ENCODE peak calls at places on chromosomes 4 and X, in nine cellular contexts. One of them, this sample, is unnamed.

GRCh38 chr4:91935217-91935616 is 368.5 kb upstream of the GRID2 start:
- DNase-seq in testis: no peak
- DNase-seq in pancreas: no peak
- DNase-seq in dorsolateral prefrontal cortex: no peak
- DNase-seq in CD4-positive, alpha-beta T cell: no peak
- DNase-seq in natural killer cell: no peak
- DNase-seq in cardiac muscle cell: no peak
- DNase-seq in Calu3: no peak
- DNase-seq in brain microvascular endothelial cell: no peak
- DNase-seq in this sample: no peak

GRCh38 chr4:51906167-51906647 is 63.3 kb downstream of the DCUN1D4 start:
- DNase-seq in testis: no peak
- DNase-seq in pancreas: no peak
- DNase-seq in dorsolateral prefrontal cortex: no peak
- DNase-seq in CD4-positive, alpha-beta T cell: no peak
- DNase-seq in natural killer cell: no peak
- DNase-seq in cardiac muscle cell: peak
- DNase-seq in Calu3: peak
- DNase-seq in brain microvascular endothelial cell: no peak
- DNase-seq in this sample: no peak

GRCh38 chr4:74426101-74426500 is 18.8 kb upstream of the AREG start:
- DNase-seq in testis: no peak
- DNase-seq in pancreas: no peak
- DNase-seq in dorsolateral prefrontal cortex: no peak
- DNase-seq in CD4-positive, alpha-beta T cell: no peak
- DNase-seq in natural killer cell: no peak
- DNase-seq in cardiac muscle cell: peak
- DNase-seq in Calu3: no peak
- DNase-seq in brain microvascular endothelial cell: peak
- DNase-seq in this sample: no peak

GRCh38 chrX:34734383-34734782 is 77.3 kb upstream of the TMEM47 start:
- DNase-seq in testis: no peak
- DNase-seq in pancreas: no peak
- DNase-seq in dorsolateral prefrontal cortex: no peak
- DNase-seq in CD4-positive, alpha-beta T cell: no peak
- DNase-seq in natural killer cell: no peak
- DNase-seq in cardiac muscle cell: peak
- DNase-seq in Calu3: no peak
- DNase-seq in brain microvascular endothelial cell: peak
- DNase-seq in this sample: no peak

GRCh38 chr4:177596035-177596434 is 153.8 kb upstream of the AGA start:
- DNase-seq in testis: no peak
- DNase-seq in pancreas: peak
- DNase-seq in dorsolateral prefrontal cortex: no peak
- DNase-seq in CD4-positive, alpha-beta T cell: no peak
- DNase-seq in natural killer cell: no peak
- DNase-seq in cardiac muscle cell: peak
- DNase-seq in Calu3: peak
- DNase-seq in brain microvascular endothelial cell: peak
- DNase-seq in this sample: no peak

GRCh38 chr4:76539979-76540378 is 105.0 kb downstream of the SHROOM3 start:
- DNase-seq in testis: no peak
- DNase-seq in pancreas: no peak
- DNase-seq in dorsolateral prefrontal cortex: no peak
- DNase-seq in CD4-positive, alpha-beta T cell: no peak
- DNase-seq in natural killer cell: no peak
- DNase-seq in cardiac muscle cell: peak
- DNase-seq in Calu3: no peak
- DNase-seq in brain microvascular endothelial cell: peak
- DNase-seq in this sample: no peak

GRCh38 chr4:186781032-186781917 is 57.6 kb upstream of the FAT1 start:
- DNase-seq in testis: no peak
- DNase-seq in pancreas: no peak
- DNase-seq in dorsolateral prefrontal cortex: no peak
- DNase-seq in CD4-positive, alpha-beta T cell: no peak
- DNase-seq in natural killer cell: no peak
- DNase-seq in cardiac muscle cell: peak
- DNase-seq in Calu3: peak
- DNase-seq in brain microvascular endothelial cell: peak
- DNase-seq in this sample: no peak

GRCh38 chr4:114659386-114660008 is 60.9 kb downstream of the UGT8 start:
- DNase-seq in testis: peak
- DNase-seq in pancreas: peak
- DNase-seq in dorsolateral prefrontal cortex: peak
- DNase-seq in CD4-positive, alpha-beta T cell: no peak
- DNase-seq in natural killer cell: no peak
- DNase-seq in cardiac muscle cell: peak
- DNase-seq in Calu3: peak
- DNase-seq in brain microvascular endothelial cell: peak
- DNase-seq in this sample: peak

GRCh38 chr4:72326692-72327632 is 242.1 kb downstream of the ADAMTS3 start:
- DNase-seq in testis: no peak
- DNase-seq in pancreas: no peak
- DNase-seq in dorsolateral prefrontal cortex: no peak
- DNase-seq in CD4-positive, alpha-beta T cell: no peak
- DNase-seq in natural killer cell: no peak
- DNase-seq in cardiac muscle cell: peak
- DNase-seq in Calu3: no peak
- DNase-seq in brain microvascular endothelial cell: no peak
- DNase-seq in this sample: no peak

GRCh38 chr4:54226399-54227260 is 2.5 kb upstream of the PDGFRA start:
- DNase-seq in testis: peak
- DNase-seq in pancreas: no peak
- DNase-seq in dorsolateral prefrontal cortex: no peak
- DNase-seq in CD4-positive, alpha-beta T cell: no peak
- DNase-seq in natural killer cell: no peak
- DNase-seq in cardiac muscle cell: peak
- DNase-seq in Calu3: no peak
- DNase-seq in brain microvascular endothelial cell: peak
- DNase-seq in this sample: no peak

GRCh38 chr4:24551492-24552330 is 32.6 kb downstream of the DHX15 start:
- DNase-seq in testis: no peak
- DNase-seq in pancreas: no peak
- DNase-seq in dorsolateral prefrontal cortex: no peak
- DNase-seq in CD4-positive, alpha-beta T cell: no peak
- DNase-seq in natural killer cell: no peak
- DNase-seq in cardiac muscle cell: peak
- DNase-seq in Calu3: no peak
- DNase-seq in brain microvascular endothelial cell: no peak
- DNase-seq in this sample: no peak

GRCh38 chr4:87326460-87326859 is 3.8 kb upstream of the HSD17B13 start:
- DNase-seq in testis: no peak
- DNase-seq in pancreas: no peak
- DNase-seq in dorsolateral prefrontal cortex: no peak
- DNase-seq in CD4-positive, alpha-beta T cell: no peak
- DNase-seq in natural killer cell: no peak
- DNase-seq in cardiac muscle cell: no peak
- DNase-seq in Calu3: no peak
- DNase-seq in brain microvascular endothelial cell: no peak
- DNase-seq in this sample: no peak

GRCh38 chr4:182207806-182208483 is 35.3 kb upstream of the TENM3 start:
- DNase-seq in testis: no peak
- DNase-seq in pancreas: no peak
- DNase-seq in dorsolateral prefrontal cortex: no peak
- DNase-seq in CD4-positive, alpha-beta T cell: no peak
- DNase-seq in natural killer cell: no peak
- DNase-seq in cardiac muscle cell: peak
- DNase-seq in Calu3: no peak
- DNase-seq in brain microvascular endothelial cell: peak
- DNase-seq in this sample: no peak

GRCh38 chr4:10093801-10094552 is 22.6 kb downstream of the WDR1 start:
- DNase-seq in testis: no peak
- DNase-seq in pancreas: no peak
- DNase-seq in dorsolateral prefrontal cortex: no peak
- DNase-seq in CD4-positive, alpha-beta T cell: no peak
- DNase-seq in natural killer cell: no peak
- DNase-seq in cardiac muscle cell: peak
- DNase-seq in Calu3: no peak
- DNase-seq in brain microvascular endothelial cell: peak
- DNase-seq in this sample: no peak

GRCh38 chr4:72311291-72311690 is 257.7 kb downstream of the ADAMTS3 start:
- DNase-seq in testis: no peak
- DNase-seq in pancreas: no peak
- DNase-seq in dorsolateral prefrontal cortex: no peak
- DNase-seq in CD4-positive, alpha-beta T cell: no peak
- DNase-seq in natural killer cell: no peak
- DNase-seq in cardiac muscle cell: no peak
- DNase-seq in Calu3: no peak
- DNase-seq in brain microvascular endothelial cell: no peak
- DNase-seq in this sample: no peak

GRCh38 chr4:109433281-109434006 is at the start of gene SEC24B:
- DNase-seq in testis: peak
- DNase-seq in pancreas: peak
- DNase-seq in dorsolateral prefrontal cortex: peak
- DNase-seq in CD4-positive, alpha-beta T cell: peak
- DNase-seq in natural killer cell: peak
- DNase-seq in cardiac muscle cell: peak
- DNase-seq in Calu3: peak
- DNase-seq in brain microvascular endothelial cell: peak
- DNase-seq in this sample: peak

GRCh38 chr4:8846046-8846720 is 25.5 kb downstream of the HMX1 start:
- DNase-seq in testis: peak
- DNase-seq in pancreas: no peak
- DNase-seq in dorsolateral prefrontal cortex: peak
- DNase-seq in CD4-positive, alpha-beta T cell: no peak
- DNase-seq in natural killer cell: no peak
- DNase-seq in cardiac muscle cell: no peak
- DNase-seq in Calu3: no peak
- DNase-seq in brain microvascular endothelial cell: no peak
- DNase-seq in this sample: no peak

GRCh38 chr4:26174033-26174432 is 146.8 kb upstream of the RBPJ start:
- DNase-seq in testis: no peak
- DNase-seq in pancreas: peak
- DNase-seq in dorsolateral prefrontal cortex: no peak
- DNase-seq in CD4-positive, alpha-beta T cell: no peak
- DNase-seq in natural killer cell: no peak
- DNase-seq in cardiac muscle cell: peak
- DNase-seq in Calu3: no peak
- DNase-seq in brain microvascular endothelial cell: no peak
- DNase-seq in this sample: no peak

GRCh38 chr4:63169836-63170235 is 1239.4 kb downstream of the TECRL start:
- DNase-seq in testis: no peak
- DNase-seq in pancreas: no peak
- DNase-seq in dorsolateral prefrontal cortex: no peak
- DNase-seq in CD4-positive, alpha-beta T cell: no peak
- DNase-seq in natural killer cell: no peak
- DNase-seq in cardiac muscle cell: no peak
- DNase-seq in Calu3: no peak
- DNase-seq in brain microvascular endothelial cell: no peak
- DNase-seq in this sample: no peak

GRCh38 chr4:139454111-139454600 is at the start of gene RAB33B:
- DNase-seq in testis: no peak
- DNase-seq in pancreas: peak
- DNase-seq in dorsolateral prefrontal cortex: no peak
- DNase-seq in CD4-positive, alpha-beta T cell: no peak
- DNase-seq in natural killer cell: no peak
- DNase-seq in cardiac muscle cell: peak
- DNase-seq in Calu3: no peak
- DNase-seq in brain microvascular endothelial cell: no peak
- DNase-seq in this sample: no peak

DNA sequence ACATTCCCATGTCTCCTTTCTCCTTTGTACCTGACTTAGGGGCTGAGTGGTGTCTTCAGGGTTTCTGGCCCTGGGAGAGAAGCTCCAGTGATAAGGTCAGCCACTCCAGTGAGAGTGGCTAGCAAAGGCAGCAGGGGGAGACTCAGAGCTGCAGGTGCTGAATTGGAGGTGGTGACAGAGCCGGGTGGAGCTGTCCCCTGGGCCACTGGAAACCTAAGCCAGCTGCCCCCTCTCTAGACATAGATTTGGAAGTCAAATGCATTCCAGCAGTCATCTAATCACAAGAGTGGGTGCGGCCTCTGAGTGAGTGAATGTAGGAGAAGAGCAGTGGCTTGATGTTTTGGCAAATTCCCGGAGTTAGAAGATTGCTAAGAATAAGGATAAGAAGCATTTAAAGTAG is 28.5 kb downstream of the TRIM2 start:
- DNase-seq in testis: no peak
- DNase-seq in pancreas: no peak
- DNase-seq in dorsolateral prefrontal cortex: no peak
- DNase-seq in CD4-positive, alpha-beta T cell: no peak
- DNase-seq in natural killer cell: no peak
- DNase-seq in cardiac muscle cell: no peak
- DNase-seq in Calu3: peak
- DNase-seq in brain microvascular endothelial cell: no peak
- DNase-seq in this sample: no peak
- TF ChIP-seq CTCF in testis: no peak
- TF ChIP-seq CTCF in pancreas: no peak
- TF ChIP-seq CTCF in dorsolateral prefrontal cortex: no peak
- TF ChIP-seq CTCF in CD4-positive, alpha-beta T cell: no peak
- TF ChIP-seq CTCF in natural killer cell: no peak
- TF ChIP-seq CTCF in cardiac muscle cell: peak
- TF ChIP-seq CTCF in Calu3: no peak
- TF ChIP-seq CTCF in brain microvascular endothelial cell: peak
- TF ChIP-seq CTCF in this sample: peak

DNA sequence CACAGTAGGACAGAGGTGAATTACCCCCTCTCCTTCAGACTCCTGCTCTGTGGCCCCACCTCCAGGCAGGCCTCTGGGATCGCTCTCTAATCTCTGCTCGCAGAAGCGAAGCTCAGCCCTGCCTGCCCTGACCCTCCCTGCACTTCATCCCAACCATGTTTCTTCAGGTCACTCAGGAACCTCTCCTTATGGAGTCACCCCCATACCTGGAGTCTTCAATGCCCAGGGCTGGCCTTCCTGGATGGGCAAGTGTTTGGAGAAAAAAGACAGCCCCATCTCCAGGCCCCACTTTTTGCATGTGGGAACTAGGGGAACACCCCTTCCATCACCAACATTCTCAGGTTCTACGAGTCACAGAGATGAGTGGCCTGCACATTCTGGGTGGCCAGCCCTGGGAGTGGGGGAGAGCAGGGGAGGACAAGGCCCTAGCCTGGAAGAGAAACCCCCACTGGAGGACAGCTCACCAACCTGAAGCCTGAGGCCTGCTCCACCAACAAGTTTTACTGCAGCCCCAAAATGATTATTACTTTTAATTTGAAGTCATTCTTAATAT is 90.8 kb downstream of the PPP2R2C start:
- DNase-seq in testis: no peak
- DNase-seq in pancreas: no peak
- DNase-seq in dorsolateral prefrontal cortex: no peak
- DNase-seq in CD4-positive, alpha-beta T cell: no peak
- DNase-seq in natural killer cell: no peak
- DNase-seq in cardiac muscle cell: no peak
- DNase-seq in Calu3: no peak
- DNase-seq in brain microvascular endothelial cell: no peak
- DNase-seq in this sample: no peak
- TF ChIP-seq CTCF in testis: no peak
- TF ChIP-seq CTCF in pancreas: no peak
- TF ChIP-seq CTCF in dorsolateral prefrontal cortex: no peak
- TF ChIP-seq CTCF in CD4-positive, alpha-beta T cell: no peak
- TF ChIP-seq CTCF in natural killer cell: no peak
- TF ChIP-seq CTCF in cardiac muscle cell: no peak
- TF ChIP-seq CTCF in Calu3: no peak
- TF ChIP-seq CTCF in brain microvascular endothelial cell: no peak
- TF ChIP-seq CTCF in this sample: no peak

GRCh38 chrX:121322159-121322558 is 274.7 kb downstream of the GLUD2 start:
- DNase-seq in testis: no peak
- DNase-seq in pancreas: no peak
- DNase-seq in dorsolateral prefrontal cortex: no peak
- DNase-seq in CD4-positive, alpha-beta T cell: no peak
- DNase-seq in natural killer cell: no peak
- DNase-seq in cardiac muscle cell: no peak
- DNase-seq in Calu3: peak
- DNase-seq in brain microvascular endothelial cell: peak
- DNase-seq in this sample: no peak
- TF ChIP-seq CTCF in testis: no peak
- TF ChIP-seq CTCF in pancreas: no peak
- TF ChIP-seq CTCF in dorsolateral prefrontal cortex: no peak
- TF ChIP-seq CTCF in CD4-positive, alpha-beta T cell: no peak
- TF ChIP-seq CTCF in natural killer cell: no peak
- TF ChIP-seq CTCF in cardiac muscle cell: peak
- TF ChIP-seq CTCF in Calu3: peak
- TF ChIP-seq CTCF in brain microvascular endothelial cell: peak
- TF ChIP-seq CTCF in this sample: no peak

GRCh38 chr4:125705681-125706080 is 390.9 kb downstream of the FAT4 start:
- DNase-seq in testis: no peak
- DNase-seq in pancreas: no peak
- DNase-seq in dorsolateral prefrontal cortex: no peak
- DNase-seq in CD4-positive, alpha-beta T cell: no peak
- DNase-seq in natural killer cell: no peak
- DNase-seq in cardiac muscle cell: no peak
- DNase-seq in Calu3: no peak
- DNase-seq in brain microvascular endothelial cell: no peak
- DNase-seq in this sample: no peak
- TF ChIP-seq CTCF in testis: no peak
- TF ChIP-seq CTCF in pancreas: no peak
- TF ChIP-seq CTCF in dorsolateral prefrontal cortex: no peak
- TF ChIP-seq CTCF in CD4-positive, alpha-beta T cell: no peak
- TF ChIP-seq CTCF in natural killer cell: no peak
- TF ChIP-seq CTCF in cardiac muscle cell: no peak
- TF ChIP-seq CTCF in Calu3: no peak
- TF ChIP-seq CTCF in brain microvascular endothelial cell: no peak
- TF ChIP-seq CTCF in this sample: no peak

This sample was measured in neural crest cell.